ENCODE peak calls at places on chromosomes 13 and 19, in eight cellular contexts. One of them, this sample, is unnamed.

GRCh38 chr13:37175996-37176395 is 70.5 kb upstream of the CSNK1A1L start:
- DNase-seq in CD8-positive, alpha-beta T cell: no peak
- DNase-seq in AG04450: peak; percentile 55
- DNase-seq in mucosa of descending colon: no peak
- DNase-seq in OCI-LY7: no peak
- DNase-seq in stomach: no peak
- DNase-seq in AG10803: peak; percentile 98
- DNase-seq in left ventricle myocardium inferior: no peak
- DNase-seq in this sample: peak; percentile 97

GRCh38 chr19:34405892-34406660 is 1.9 kb downstream of the PDCD2L start:
- DNase-seq in CD8-positive, alpha-beta T cell: no peak
- DNase-seq in AG04450: no peak
- DNase-seq in mucosa of descending colon: no peak
- DNase-seq in OCI-LY7: no peak
- DNase-seq in stomach: no peak
- DNase-seq in AG10803: no peak
- DNase-seq in left ventricle myocardium inferior: no peak
- DNase-seq in this sample: no peak

GRCh38 chr19:55676384-55676783 is 1.4 kb downstream of the EPN1 start:
- DNase-seq in CD8-positive, alpha-beta T cell: no peak
- DNase-seq in AG04450: no peak
- DNase-seq in mucosa of descending colon: no peak
- DNase-seq in OCI-LY7: peak; percentile 34
- DNase-seq in stomach: peak; percentile 90
- DNase-seq in AG10803: peak; percentile 22
- DNase-seq in left ventricle myocardium inferior: no peak
- DNase-seq in this sample: peak; percentile 31

GRCh38 chr19:46426506-46427162 is 2.1 kb downstream of the PNMA8C start:
- DNase-seq in CD8-positive, alpha-beta T cell: no peak
- DNase-seq in AG04450: peak; percentile 61
- DNase-seq in mucosa of descending colon: no peak
- DNase-seq in OCI-LY7: peak; percentile 80
- DNase-seq in stomach: peak; percentile 55
- DNase-seq in AG10803: peak; percentile 73
- DNase-seq in left ventricle myocardium inferior: peak; percentile 82
- DNase-seq in this sample: peak; percentile 83

GRCh38 chr13:32857077-32857476 is 159.1 kb upstream of the KL start:
- DNase-seq in CD8-positive, alpha-beta T cell: no peak
- DNase-seq in AG04450: no peak
- DNase-seq in mucosa of descending colon: no peak
- DNase-seq in OCI-LY7: no peak
- DNase-seq in stomach: no peak
- DNase-seq in AG10803: no peak
- DNase-seq in left ventricle myocardium inferior: no peak
- DNase-seq in this sample: no peak

GRCh38 chr19:467554-467953 is 6.7 kb upstream of the SHC2 start:
- DNase-seq in CD8-positive, alpha-beta T cell: no peak
- DNase-seq in AG04450: no peak
- DNase-seq in mucosa of descending colon: no peak
- DNase-seq in OCI-LY7: no peak
- DNase-seq in stomach: no peak
- DNase-seq in AG10803: no peak
- DNase-seq in left ventricle myocardium inferior: no peak
- DNase-seq in this sample: no peak

GRCh38 chr19:31110331-31110730 is 238.9 kb downstream of the TSHZ3 start:
- DNase-seq in CD8-positive, alpha-beta T cell: no peak
- DNase-seq in AG04450: no peak
- DNase-seq in mucosa of descending colon: no peak
- DNase-seq in OCI-LY7: no peak
- DNase-seq in stomach: no peak
- DNase-seq in AG10803: peak; percentile 66
- DNase-seq in left ventricle myocardium inferior: no peak
- DNase-seq in this sample: peak; percentile 65

GRCh38 chr13:76473552-76474134 is 412.6 kb downstream of the KCTD12 start:
- DNase-seq in CD8-positive, alpha-beta T cell: peak; percentile 68
- DNase-seq in AG04450: peak; percentile 52
- DNase-seq in mucosa of descending colon: no peak
- DNase-seq in OCI-LY7: peak; percentile 77
- DNase-seq in stomach: peak; percentile 74
- DNase-seq in AG10803: peak; percentile 76
- DNase-seq in left ventricle myocardium inferior: peak; percentile 45
- DNase-seq in this sample: peak; percentile 90

GRCh38 chr19:55086730-55087541 is 11.3 kb downstream of the EPS8L1 start:
- DNase-seq in CD8-positive, alpha-beta T cell: peak; percentile 59
- DNase-seq in AG04450: peak; percentile 82
- DNase-seq in mucosa of descending colon: peak; percentile 94
- DNase-seq in OCI-LY7: no peak
- DNase-seq in stomach: peak; percentile 82
- DNase-seq in AG10803: peak; percentile 87
- DNase-seq in left ventricle myocardium inferior: peak; percentile 96
- DNase-seq in this sample: peak; percentile 95

GRCh38 chr19:51158474-51159129 is 16.5 kb downstream of the SIGLEC7 start:
- DNase-seq in CD8-positive, alpha-beta T cell: peak; percentile 79
- DNase-seq in AG04450: no peak
- DNase-seq in mucosa of descending colon: no peak
- DNase-seq in OCI-LY7: peak; percentile 51
- DNase-seq in stomach: peak; percentile 55
- DNase-seq in AG10803: peak; percentile 8
- DNase-seq in left ventricle myocardium inferior: peak; percentile 52
- DNase-seq in this sample: peak; percentile 42

GRCh38 chr19:45637890-45638667 is 1.1 kb downstream of the EML2 start:
- DNase-seq in CD8-positive, alpha-beta T cell: no peak
- DNase-seq in AG04450: no peak
- DNase-seq in mucosa of descending colon: peak; percentile 68
- DNase-seq in OCI-LY7: no peak
- DNase-seq in stomach: peak; percentile 44
- DNase-seq in AG10803: peak; percentile 43
- DNase-seq in left ventricle myocardium inferior: no peak
- DNase-seq in this sample: peak; percentile 72

GRCh38 chr19:32318884-32319520 is 26.4 kb upstream of the ZNF507 start:
- DNase-seq in CD8-positive, alpha-beta T cell: no peak
- DNase-seq in AG04450: no peak
- DNase-seq in mucosa of descending colon: no peak
- DNase-seq in OCI-LY7: peak; percentile 9
- DNase-seq in stomach: no peak
- DNase-seq in AG10803: no peak
- DNase-seq in left ventricle myocardium inferior: no peak
- DNase-seq in this sample: peak; percentile 13

GRCh38 chr13:55229906-55230569 is 1910.7 kb upstream of the PRR20A start:
- DNase-seq in CD8-positive, alpha-beta T cell: no peak
- DNase-seq in AG04450: no peak
- DNase-seq in mucosa of descending colon: no peak
- DNase-seq in OCI-LY7: no peak
- DNase-seq in stomach: no peak
- DNase-seq in AG10803: no peak
- DNase-seq in left ventricle myocardium inferior: no peak
- DNase-seq in this sample: no peak

GRCh38 chr13:55234311-55234710 is 1906.4 kb upstream of the PRR20A start:
- DNase-seq in CD8-positive, alpha-beta T cell: no peak
- DNase-seq in AG04450: no peak
- DNase-seq in mucosa of descending colon: no peak
- DNase-seq in OCI-LY7: no peak
- DNase-seq in stomach: no peak
- DNase-seq in AG10803: no peak
- DNase-seq in left ventricle myocardium inferior: no peak
- DNase-seq in this sample: no peak

DNA sequence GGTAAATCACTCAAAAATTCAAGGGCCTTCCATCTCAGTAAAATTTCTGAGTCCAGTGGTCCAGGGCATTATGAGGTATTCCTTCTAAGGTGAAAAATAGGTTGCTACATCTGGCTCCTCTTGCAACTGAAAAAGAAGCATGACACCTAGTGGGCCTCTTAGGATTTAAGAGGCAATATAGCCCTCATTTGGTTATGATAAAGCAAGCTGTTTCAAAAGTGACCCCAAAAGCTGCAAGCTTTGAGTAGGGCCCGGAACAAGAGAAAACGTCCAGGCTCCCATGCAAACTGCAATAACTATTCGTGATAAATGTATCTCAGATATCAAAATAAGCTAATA is 1910.2 kb upstream of the PRR20A start:
- DNase-seq in CD8-positive, alpha-beta T cell: no peak
- DNase-seq in AG04450: no peak
- DNase-seq in mucosa of descending colon: no peak
- DNase-seq in OCI-LY7: no peak
- DNase-seq in stomach: no peak
- DNase-seq in AG10803: no peak
- DNase-seq in left ventricle myocardium inferior: no peak
- DNase-seq in this sample: no peak
- TF ChIP-seq CTCF in CD8-positive, alpha-beta T cell: no peak
- TF ChIP-seq CTCF in AG04450: no peak
- TF ChIP-seq CTCF in mucosa of descending colon: no peak
- TF ChIP-seq CTCF in OCI-LY7: no peak
- TF ChIP-seq CTCF in stomach: no peak
- TF ChIP-seq CTCF in AG10803: no peak
- TF ChIP-seq CTCF in left ventricle myocardium inferior: no peak
- TF ChIP-seq CTCF in this sample: no peak

DNA sequence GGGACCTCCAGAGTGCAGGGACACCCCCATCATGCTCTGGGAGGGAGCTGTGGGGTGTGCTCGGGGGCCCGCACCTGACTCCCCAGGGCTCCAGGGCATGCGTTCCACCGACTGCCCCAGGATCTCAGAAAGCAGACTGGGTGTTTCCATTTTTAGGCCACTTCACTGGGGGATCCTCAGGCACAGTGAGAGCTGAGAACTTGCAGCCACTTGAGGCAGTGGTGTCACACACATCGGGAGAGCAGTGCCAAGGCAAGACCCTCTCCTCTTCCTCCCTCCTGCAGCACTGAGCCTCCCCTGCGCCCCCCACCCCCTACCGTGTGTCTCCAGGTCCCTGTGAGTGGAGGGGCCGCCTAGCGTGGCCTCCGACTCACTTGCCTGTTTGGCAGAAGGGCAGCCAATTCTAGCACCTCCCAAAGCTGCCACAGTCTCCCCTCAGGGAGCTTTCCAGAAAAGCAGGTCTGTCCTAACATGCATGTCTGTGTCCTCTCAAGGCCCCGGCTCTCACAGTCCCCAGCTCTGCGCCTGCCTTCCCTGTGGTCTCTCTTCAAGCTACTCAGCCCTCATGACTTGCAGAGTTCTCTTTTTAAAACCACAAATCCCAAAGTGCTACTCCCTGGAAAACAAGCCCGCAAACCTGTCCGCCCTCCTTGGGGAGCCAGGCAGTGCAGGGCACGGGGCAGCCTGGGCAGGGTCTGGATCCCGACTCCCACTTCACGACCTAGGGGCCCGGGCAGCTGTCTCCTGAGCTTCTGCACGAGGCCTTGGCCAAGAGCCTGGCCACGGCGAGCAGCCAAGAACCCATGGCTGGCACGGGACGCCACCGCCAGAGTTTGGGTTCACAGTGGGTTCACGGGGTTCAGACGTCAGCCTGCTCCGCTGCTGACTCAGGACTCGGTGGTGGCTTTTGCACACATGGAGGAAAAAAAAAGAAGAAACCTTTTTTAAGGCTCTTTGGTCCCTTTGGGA is 94.1 kb downstream of the STK24 start:
- DNase-seq in CD8-positive, alpha-beta T cell: no peak
- DNase-seq in AG04450: no peak
- DNase-seq in mucosa of descending colon: peak; percentile 75
- DNase-seq in OCI-LY7: peak; percentile 20
- DNase-seq in stomach: peak; percentile 87
- DNase-seq in AG10803: peak; percentile 86
- DNase-seq in left ventricle myocardium inferior: peak; percentile 80
- DNase-seq in this sample: peak; percentile 57
- TF ChIP-seq CTCF in CD8-positive, alpha-beta T cell: no peak
- TF ChIP-seq CTCF in AG04450: peak; percentile 11
- TF ChIP-seq CTCF in mucosa of descending colon: no peak
- TF ChIP-seq CTCF in OCI-LY7: peak; percentile 47
- TF ChIP-seq CTCF in stomach: no peak
- TF ChIP-seq CTCF in AG10803: peak; percentile 27
- TF ChIP-seq CTCF in left ventricle myocardium inferior: peak; percentile 28
- TF ChIP-seq CTCF in this sample: peak; percentile 9

DNA sequence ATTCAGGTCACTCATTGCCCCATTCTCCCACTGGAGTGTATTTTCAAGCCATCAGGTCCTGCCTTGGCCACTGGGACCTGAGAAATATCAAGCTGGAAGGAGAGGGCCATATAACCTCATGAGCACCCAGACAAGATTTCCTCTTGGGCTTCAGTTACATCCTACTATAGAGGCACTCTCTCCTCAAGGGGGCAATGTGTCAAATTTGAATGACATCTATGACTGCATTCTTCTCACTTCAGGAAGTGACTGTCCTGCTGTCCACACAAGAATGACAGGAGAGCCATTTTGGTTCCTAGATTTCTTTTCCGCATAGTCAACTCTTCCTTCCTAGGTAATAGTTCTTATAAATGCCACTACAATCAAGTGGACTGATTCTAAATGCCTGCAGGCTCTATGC is 416.2 kb downstream of the DIAPH3 start:
- DNase-seq in CD8-positive, alpha-beta T cell: no peak
- DNase-seq in AG04450: no peak
- DNase-seq in mucosa of descending colon: no peak
- DNase-seq in OCI-LY7: peak; percentile 7
- DNase-seq in stomach: no peak
- DNase-seq in AG10803: no peak
- DNase-seq in left ventricle myocardium inferior: no peak
- DNase-seq in this sample: no peak
- TF ChIP-seq CTCF in CD8-positive, alpha-beta T cell: no peak
- TF ChIP-seq CTCF in AG04450: no peak
- TF ChIP-seq CTCF in mucosa of descending colon: no peak
- TF ChIP-seq CTCF in OCI-LY7: peak; percentile 48
- TF ChIP-seq CTCF in stomach: no peak
- TF ChIP-seq CTCF in AG10803: no peak
- TF ChIP-seq CTCF in left ventricle myocardium inferior: no peak
- TF ChIP-seq CTCF in this sample: no peak

GRCh38 chr13:113491418-113491883 is 940 bp upstream of the DCUN1D2 start:
- DNase-seq in CD8-positive, alpha-beta T cell: no peak
- DNase-seq in AG04450: no peak
- DNase-seq in mucosa of descending colon: peak; percentile 67
- DNase-seq in OCI-LY7: no peak
- DNase-seq in stomach: peak; percentile 37
- DNase-seq in AG10803: peak; percentile 38
- DNase-seq in left ventricle myocardium inferior: peak; percentile 45
- DNase-seq in this sample: no peak
- TF ChIP-seq CTCF in CD8-positive, alpha-beta T cell: no peak
- TF ChIP-seq CTCF in AG04450: no peak
- TF ChIP-seq CTCF in mucosa of descending colon: no peak
- TF ChIP-seq CTCF in OCI-LY7: no peak
- TF ChIP-seq CTCF in stomach: no peak
- TF ChIP-seq CTCF in AG10803: no peak
- TF ChIP-seq CTCF in left ventricle myocardium inferior: no peak
- TF ChIP-seq CTCF in this sample: no peak

GRCh38 chr13:39765801-39766463 is 110.5 kb downstream of the COG6 start:
- DNase-seq in CD8-positive, alpha-beta T cell: no peak
- DNase-seq in AG04450: no peak
- DNase-seq in mucosa of descending colon: peak; percentile 58
- DNase-seq in OCI-LY7: peak; percentile 49
- DNase-seq in stomach: peak; percentile 46
- DNase-seq in AG10803: peak; percentile 56
- DNase-seq in left ventricle myocardium inferior: peak; percentile 35
- DNase-seq in this sample: no peak
- TF ChIP-seq CTCF in CD8-positive, alpha-beta T cell: no peak
- TF ChIP-seq CTCF in AG04450: no peak
- TF ChIP-seq CTCF in mucosa of descending colon: no peak
- TF ChIP-seq CTCF in OCI-LY7: peak; percentile 67
- TF ChIP-seq CTCF in stomach: no peak
- TF ChIP-seq CTCF in AG10803: peak; percentile 38
- TF ChIP-seq CTCF in left ventricle myocardium inferior: peak; percentile 58
- TF ChIP-seq CTCF in this sample: peak; percentile 4

This sample was measured in fibroblast of pulmonary artery.